ENCODE peak calls at places on chromosomes 7 and 10, in ten cellular contexts. C, R, E, K, T, X, U, J, V and A are unnamed samples.

GRCh38 chr10:118958984-118959916 is 70.3 kb upstream of the NANOS1 start:
- DNase-seq in T (no peak), X (peak; percentile 67), K (peak; percentile 82), V (peak; percentile 26), C (no peak), E (no peak), U (peak; percentile 74), J (peak; percentile 30), R (no peak), A (peak; percentile 36)

GRCh38 chr7:3204526-3204925 is 96.5 kb upstream of the SDK1 start:
- DNase-seq in X (no peak), J (no peak), C (no peak), E (no peak), R (no peak), V (no peak), T (no peak), K (no peak), U (no peak), A (no peak)

GRCh38 chr10:86504510-86504909 is 17.1 kb downstream of the WAPL start:
- DNase-seq in K (no peak), X (no peak), E (no peak), V (no peak), R (no peak), U (no peak), J (no peak), T (no peak), C (no peak), A (no peak)

GRCh38 chr7:600935-601334 is 81.3 kb upstream of the PDGFA start:
- DNase-seq in K (no peak), E (no peak), R (peak; percentile 47), U (no peak), C (no peak), J (no peak), V (peak; percentile 52), T (no peak), X (no peak), A (no peak)

GRCh38 chr7:22442187-22442886 is 57.7 kb downstream of the STEAP1B start:
- DNase-seq in U (peak; percentile 60), V (no peak), J (no peak), C (no peak), E (no peak), K (peak; percentile 52), X (no peak), R (no peak), T (no peak), A (no peak)

GRCh38 chr7:52639126-52639525 is 396.3 kb upstream of the POM121L12 start:
- DNase-seq in R (no peak), K (no peak), X (no peak), E (no peak), U (peak; percentile 69), J (no peak), C (no peak), T (no peak), V (no peak), A (no peak)

GRCh38 chr10:77004917-77005564 is 632.6 kb downstream of the KCNMA1 start:
- DNase-seq in C (no peak), R (no peak), V (no peak), K (no peak), U (peak; percentile 86), T (peak; percentile 73), E (no peak), X (no peak), J (peak; percentile 26), A (no peak)

GRCh38 chr7:112067609-112068540 is 138.3 kb downstream of the DOCK4 start:
- DNase-seq in V (no peak), R (no peak), J (no peak), C (peak; percentile 54), U (no peak), E (no peak), X (no peak), T (no peak), K (no peak), A (no peak)

GRCh38 chr7:87146740-87147386 is 5.4 kb upstream of the DMTF1 start:
- DNase-seq in E (no peak), V (peak; percentile 64), T (no peak), C (no peak), U (peak; percentile 10), J (no peak), X (no peak), K (no peak), R (peak; percentile 45), A (no peak)

GRCh38 chr7:35605760-35606159 is 89.2 kb downstream of the HERPUD2 start:
- DNase-seq in K (no peak), X (no peak), T (no peak), E (no peak), R (no peak), V (no peak), J (no peak), U (no peak), C (no peak), A (no peak)

GRCh38 chr7:131027287-131027773 is 293.3 kb upstream of the KLF14 start:
- DNase-seq in V (no peak), U (no peak), K (peak; percentile 58), E (peak; percentile 60), R (no peak), X (peak; percentile 50), J (no peak), C (peak; percentile 64), T (no peak), A (no peak)

DNA sequence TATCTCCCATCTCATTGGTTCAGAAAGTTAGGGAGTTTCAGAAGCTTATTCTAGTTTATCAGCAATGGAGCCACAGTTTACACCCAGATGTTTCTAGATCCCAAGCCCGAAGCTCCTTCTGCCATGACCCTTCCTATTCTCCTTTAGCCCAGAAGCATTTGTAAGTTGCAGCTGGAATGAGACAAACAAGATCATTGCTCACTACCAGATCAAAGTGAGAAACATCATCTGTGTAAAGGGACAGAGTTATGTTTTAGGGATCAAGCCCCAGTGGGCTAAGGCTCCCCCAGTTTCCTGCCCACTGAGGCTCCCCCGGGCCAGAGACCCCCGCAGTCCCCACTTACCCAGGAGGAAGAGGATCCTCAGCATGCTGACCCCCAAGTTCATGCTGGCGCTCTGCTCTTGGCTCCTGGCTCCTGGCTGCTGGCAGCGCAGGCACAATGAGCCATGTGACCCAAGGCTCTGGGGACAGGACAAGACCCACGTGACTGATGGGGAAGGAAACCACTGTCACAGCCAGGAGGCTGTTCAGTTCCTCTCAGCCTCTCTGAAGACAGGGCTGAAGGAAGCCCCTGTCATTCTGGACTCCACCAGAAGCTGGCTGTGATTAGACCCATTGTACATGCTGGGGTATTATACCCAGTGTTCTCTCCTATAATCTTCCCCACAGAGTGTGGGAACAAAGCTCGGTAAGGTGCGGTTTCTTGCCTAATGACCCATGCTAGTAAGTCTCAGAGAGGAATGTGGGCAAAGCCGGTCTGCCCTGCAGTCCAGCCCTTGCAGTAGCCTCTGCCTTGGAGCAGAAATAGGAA is at the start of gene TMEM273:
- DNase-seq in T (no peak), E (no peak), K (peak; percentile 88), J (peak; percentile 51), U (no peak), R (peak; percentile 79), V (no peak), C (no peak), X (peak; percentile 83), A (peak; percentile 68)
- H3K4me1 ChIP-seq in T (no peaks in the 10 kb centered on the region), E (no peaks in the 10 kb centered on the region), K (peaks cover 41% of the 10 kb centered on the region), J (no peaks in the 10 kb centered on the region), U (no peaks in the 10 kb centered on the region), R (no peaks in the 10 kb centered on the region), V (peaks cover 20% of the 10 kb centered on the region), C (no peaks in the 10 kb centered on the region), X (peaks cover 67% of the 10 kb centered on the region), A (peaks cover 35% of the 10 kb centered on the region)

DNA sequence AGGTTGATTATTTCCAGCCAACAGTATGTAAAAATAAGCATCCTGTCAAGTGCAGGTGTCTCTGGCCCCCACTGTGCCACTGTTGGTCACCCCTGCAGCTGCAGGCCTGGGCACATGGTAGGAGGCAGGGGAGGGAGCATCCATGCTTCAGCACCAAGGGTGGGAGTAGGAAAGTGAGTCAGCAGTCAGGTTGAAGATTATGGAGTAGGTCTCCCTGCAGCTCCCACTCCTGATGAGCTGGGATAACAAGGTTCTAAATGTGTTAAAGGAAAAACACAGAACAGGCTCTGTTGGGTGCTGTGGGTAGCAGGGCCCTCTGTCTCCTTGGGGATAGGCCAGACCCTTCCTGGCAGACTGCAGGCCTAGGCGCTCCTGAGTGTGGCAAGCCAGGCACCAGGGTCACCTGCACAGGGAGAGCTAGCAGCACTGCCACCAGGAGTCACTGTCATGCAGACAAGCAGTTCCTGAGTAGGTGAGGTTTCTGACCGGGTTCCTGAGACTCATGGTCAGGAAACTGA is 59.3 kb downstream of the NUDCD3 start:
- DNase-seq in C (no peak), K (no peak), R (no peak), E (peak; percentile 49), V (no peak), J (peak; percentile 17), U (peak; percentile 72), T (peak; percentile 36), X (no peak), A (peak; percentile 21)
- H3K4me1 ChIP-seq in C (peaks cover 4% of the 10 kb centered on the region), K (no peaks in the 10 kb centered on the region), R (no peaks in the 10 kb centered on the region), E (no peaks in the 10 kb centered on the region), V (no peaks in the 10 kb centered on the region), J (no peaks in the 10 kb centered on the region), U (peaks cover 3% of the 10 kb centered on the region), T (peaks cover 11% of the 10 kb centered on the region), X (peaks cover 54% of the 10 kb centered on the region), A (no peaks in the 10 kb centered on the region)

GRCh38 chr7:151690597-151690996 is 170.9 kb upstream of the RHEB start:
- DNase-seq in E (no peak), R (no peak), C (no peak), T (no peak), J (no peak), V (no peak), X (no peak), U (peak; percentile 77), K (no peak), A (no peak)
- H3K4me1 ChIP-seq in E (peaks cover 11% of the 10 kb centered on the region), R (peaks cover 12% of the 10 kb centered on the region), C (peaks cover 38% of the 10 kb centered on the region), T (peaks cover 69% of the 10 kb centered on the region), J (peaks cover 12% of the 10 kb centered on the region), V (peaks cover 52% of the 10 kb centered on the region), X (peaks cover 96% of the 10 kb centered on the region), U (peaks cover 8% of the 10 kb centered on the region), K (peaks cover 30% of the 10 kb centered on the region), A (peaks cover 8% of the 10 kb centered on the region)

DNA sequence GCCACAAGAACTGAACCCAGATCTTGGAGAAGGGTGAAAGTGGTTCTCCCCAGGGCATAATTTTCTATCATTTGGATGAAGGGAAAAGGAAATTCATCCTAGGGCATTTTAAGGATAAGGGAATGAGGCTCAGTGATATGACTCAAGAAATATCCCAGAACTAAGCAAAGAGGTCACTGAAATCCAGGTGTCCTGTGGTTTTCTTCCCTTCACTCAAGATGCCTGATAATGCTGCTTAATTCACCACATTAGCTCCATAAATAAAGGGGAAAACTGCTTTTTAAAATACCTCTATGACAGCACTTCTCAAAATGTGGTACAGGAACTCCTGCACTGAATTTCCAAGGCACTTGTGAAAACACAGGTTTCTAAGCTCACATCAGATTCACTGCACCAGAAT is 2.7 kb downstream of the IFIT3 start:
- DNase-seq in T (no peak), R (no peak), X (no peak), J (no peak), K (no peak), U (no peak), C (no peak), V (no peak), E (no peak), A (no peak)
- H3K4me1 ChIP-seq in T (peaks cover 28% of the 10 kb centered on the region), R (peaks cover 17% of the 10 kb centered on the region), X (peaks cover 81% of the 10 kb centered on the region), J (peaks cover 3% of the 10 kb centered on the region), K (peaks cover 59% of the 10 kb centered on the region), U (peaks cover 24% of the 10 kb centered on the region), C (peaks cover 31% of the 10 kb centered on the region), V (peaks cover 63% of the 10 kb centered on the region), E (peaks cover 46% of the 10 kb centered on the region), A (peaks cover 28% of the 10 kb centered on the region)

GRCh38 chr10:79185796-79186374 is 117.1 kb downstream of the ZMIZ1 start:
- DNase-seq in C (no peak), V (no peak), U (no peak), J (peak; percentile 48), R (no peak), K (no peak), X (no peak), E (no peak), T (no peak), A (no peak)
- H3K4me1 ChIP-seq in C (peaks cover 14% of the 10 kb centered on the region), V (peaks cover 97% of the 10 kb centered on the region), U (no peaks in the 10 kb centered on the region), J (peaks cover 28% of the 10 kb centered on the region), R (peaks cover 63% of the 10 kb centered on the region), K (peaks cover 97% of the 10 kb centered on the region), X (peaks cover 100% of the 10 kb centered on the region), E (no peaks in the 10 kb centered on the region), T (peaks cover 72% of the 10 kb centered on the region), A (peaks cover 53% of the 10 kb centered on the region)